ENCODE peak calls at places on chromosomes 1 and 21, in six cellular contexts. Y is activated naive CD4-positive, alpha-beta T cell treated with anti-CD3 and anti-CD28 coated beads, Interleukin-2, amount 50 U/mL, for 16 hours; Z is T-cell; D is iPS DF 19.7; U is Panc1; X is heart left ventricle. L is an unnamed sample.

GRCh38 chr1:84350550-84350949 is 47.7 kb upstream of the DNASE2B start:
- DNase-seq in Y (no peak), Z (no peak), D (no peak), U (no peak), X (no peak), L (no peak)

GRCh38 chr1:109586055-109586454 is 33.4 kb downstream of the GNAT2 start:
- DNase-seq in Y (no peak), Z (no peak), D (no peak), U (no peak), X (no peak), L (no peak)

GRCh38 chr1:58942759-58943191 is 158.9 kb upstream of the JUN start:
- DNase-seq in Y (no peak), Z (peak; percentile 16), D (no peak), U (no peak), X (no peak), L (no peak)

GRCh38 chr1:203702130-203702577 is 62.8 kb upstream of the LAX1 start:
- DNase-seq in Y (peak; percentile 63), Z (peak; percentile 49), D (peak; percentile 38), U (peak; percentile 52), X (no peak), L (peak; percentile 86)

GRCh38 chr1:154886281-154887036 is 16.4 kb upstream of the KCNN3 start:
- DNase-seq in Y (no peak), Z (no peak), D (no peak), U (no peak), X (no peak), L (no peak)

GRCh38 chr1:226784081-226785049 is 45.3 kb upstream of the ITPKB start:
- DNase-seq in Y (no peak), Z (no peak), D (no peak), U (no peak), X (no peak), L (no peak)

GRCh38 chr1:201535046-201535777 is 3.7 kb upstream of the NAV1 start:
- DNase-seq in Y (no peak), Z (no peak), D (no peak), U (no peak), X (no peak), L (no peak)

GRCh38 chr1:83900530-83900929 is 98.4 kb downstream of the TTLL7 start:
- DNase-seq in Y (no peak), Z (no peak), D (no peak), U (peak; percentile 36), X (no peak), L (no peak)

GRCh38 chr1:14332158-14332557 is 266.3 kb upstream of the KAZN start:
- DNase-seq in Y (no peak), Z (no peak), D (no peak), U (no peak), X (no peak), L (no peak)

GRCh38 chr1:14390816-14391215 is 207.7 kb upstream of the KAZN start:
- DNase-seq in Y (no peak), Z (no peak), D (no peak), U (no peak), X (no peak), L (no peak)

GRCh38 chr21:41396452-41397107 is 29.5 kb upstream of the MX1 start:
- DNase-seq in Y (no peak), Z (no peak), D (no peak), U (no peak), X (no peak), L (peak; percentile 18)

GRCh38 chr1:175434268-175434860 is 241.8 kb upstream of the KIAA0040 start:
- DNase-seq in Y (no peak), Z (no peak), D (no peak), U (no peak), X (no peak), L (peak; percentile 68)

GRCh38 chr21:34743831-34744230 is 75.0 kb downstream of the CLIC6 start:
- DNase-seq in Y (no peak), Z (no peak), D (no peak), U (no peak), X (peak; percentile 16), L (no peak)

GRCh38 chr1:83828456-83828855 is 170.5 kb downstream of the TTLL7 start:
- DNase-seq in Y (no peak), Z (no peak), D (no peak), U (no peak), X (no peak), L (no peak)

GRCh38 chr1:150613061-150613920 is 16.1 kb downstream of the ENSA start:
- DNase-seq in Y (peak; percentile 46), Z (peak; percentile 27), D (no peak), U (peak; percentile 88), X (peak; percentile 46), L (no peak)

GRCh38 chr1:200184196-200184595 is 156.7 kb downstream of the NR5A2 start:
- DNase-seq in Y (no peak), Z (no peak), D (no peak), U (no peak), X (peak; percentile 78), L (no peak)

GRCh38 chr21:30582850-30583249 is 7.3 kb downstream of the KRTAP22-2 start:
- DNase-seq in Y (no peak), Z (no peak), D (no peak), U (no peak), X (no peak), L (no peak)

GRCh38 chr1:162710349-162710748 is 78.1 kb downstream of the DDR2 start:
- DNase-seq in Y (no peak), Z (no peak), D (no peak), U (no peak), X (no peak), L (no peak)